ENCODE peak calls at places on chromosomes 12 and 14, in seven cellular contexts. J, G, L, F, Z, U and R are unnamed samples. For H3K4me1, the result is how much of the 10 kb centered on the place peaks cover.

GRCh38 chr12:105076098-105076497 is 8.2 kb downstream of the ALDH1L2 start:
- DNase-seq in L (peak), G (no peak), Z (no peak), J (no peak), F (no peak), U (no peak), R (no peak)

GRCh38 chr12:718756-719138 is 33.6 kb upstream of the WNK1 start:
- DNase-seq in L (no peak), Z (no peak), U (no peak), J (no peak), F (no peak), G (no peak), R (no peak)

GRCh38 chr14:68733086-68733621 is 59.7 kb downstream of the ZFP36L1 start:
- DNase-seq in J (no peak), U (no peak), G (no peak), F (no peak), L (no peak), Z (no peak), R (peak)

GRCh38 chr12:80838708-80839107 is 99.0 kb downstream of the LIN7A start:
- DNase-seq in J (no peak), L (no peak), F (no peak), U (peak), G (no peak), Z (no peak), R (no peak)

GRCh38 chr12:67299526-67299925 is 30.4 kb downstream of the CAND1 start:
- DNase-seq in Z (no peak), J (no peak), L (no peak), U (no peak), F (no peak), G (no peak), R (no peak)

GRCh38 chr12:21983102-21983501 is 41.9 kb upstream of the ABCC9 start:
- DNase-seq in U (no peak), Z (no peak), J (no peak), F (no peak), G (no peak), L (no peak), R (no peak)

GRCh38 chr12:124086299-124086898 is 113.4 kb downstream of the ZNF664 start:
- DNase-seq in L (no peak), U (no peak), F (no peak), Z (no peak), J (no peak), G (no peak), R (no peak)

GRCh38 chr14:67392123-67392522 is 19.8 kb downstream of the PLEK2 start:
- DNase-seq in Z (no peak), U (no peak), J (no peak), F (no peak), G (no peak), L (no peak), R (no peak)

GRCh38 chr14:58299665-58300202 is 1.4 kb downstream of the ARID4A start:
- DNase-seq in L (peak), F (no peak), G (no peak), U (peak), Z (no peak), J (no peak), R (peak)

GRCh38 chr14:45786266-45786665 is 533.3 kb upstream of the MIS18BP1 start:
- DNase-seq in Z (no peak), U (no peak), G (no peak), J (no peak), F (no peak), L (no peak), R (no peak)

GRCh38 chr12:111275308-111275707 is 93.6 kb downstream of the PHETA1 start:
- DNase-seq in J (no peak), F (no peak), U (no peak), G (no peak), Z (no peak), L (no peak), R (no peak)

GRCh38 chr12:98127854-98128253 is 387.5 kb upstream of the TMPO start:
- DNase-seq in L (no peak), Z (no peak), G (no peak), U (no peak), F (no peak), J (no peak), R (no peak)

GRCh38 chr12:94644622-94645021 is 5.7 kb downstream of the TMCC3 start:
- DNase-seq in U (no peak), J (no peak), Z (no peak), L (peak), F (no peak), G (no peak), R (no peak)
- H3K4me3 ChIP-seq in U (no peak), J (no peak), Z (no peak), L (peak), F (no peak), G (no peak), R (no peak)

GRCh38 chr12:70403827-70404226 is 37.7 kb downstream of the KCNMB4 start:
- DNase-seq in J (no peak), F (no peak), U (no peak), Z (no peak), L (no peak), G (no peak), R (no peak)

GRCh38 chr12:70398862-70399261 is 32.8 kb downstream of the KCNMB4 start:
- DNase-seq in F (no peak), Z (no peak), U (no peak), L (no peak), J (no peak), G (no peak), R (no peak)

GRCh38 chr12:70399319-70399718 is 33.2 kb downstream of the KCNMB4 start:
- DNase-seq in J (no peak), Z (no peak), F (no peak), G (no peak), L (no peak), U (no peak), R (no peak)

GRCh38 chr12:70400124-70400523 is 34.0 kb downstream of the KCNMB4 start:
- DNase-seq in L (no peak), G (no peak), Z (no peak), U (no peak), F (no peak), J (no peak), R (no peak)

DNA sequence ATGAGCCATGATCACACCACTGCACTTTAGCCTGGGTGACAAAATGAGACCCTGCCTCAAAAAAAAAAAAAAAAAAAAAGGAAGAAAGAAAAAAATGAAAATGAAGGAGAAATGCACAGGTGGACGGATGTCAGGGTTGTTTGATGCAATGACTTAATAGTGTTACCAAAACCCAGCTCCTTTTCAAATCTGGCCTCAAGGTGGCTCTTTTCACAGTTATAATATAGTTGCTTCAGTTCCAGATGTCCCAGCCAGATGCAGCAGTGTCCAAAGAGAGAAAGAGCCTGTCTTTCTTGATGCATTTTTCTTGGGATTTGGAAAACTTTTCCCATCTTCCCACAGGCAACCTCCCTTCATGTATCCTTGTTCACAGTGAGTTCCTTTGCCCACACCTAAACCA is 36.5 kb downstream of the KCNMB4 start:
- DNase-seq in U (no peak), G (no peak), Z (no peak), F (peak), J (no peak), L (peak), R (no peak)
- TF ChIP-seq CTCF in U (no peak), G (no peak), Z (no peak), F (peak), J (no peak), L (no peak), R (no peak)

GRCh38 chr12:26791328-26791791 is 41.6 kb downstream of the ITPR2 start:
- DNase-seq in F (no peak), Z (no peak), J (no peak), U (no peak), L (no peak), G (no peak), R (no peak)
- H3K4me1 ChIP-seq in F (under half), Z (under half), J (under half), U (under half), L (under half), G (under half), R (under half)

GRCh38 chr14:51727526-51727925 is 75.8 kb downstream of the FRMD6 start:
- DNase-seq in L (no peak), G (no peak), Z (no peak), U (no peak), J (no peak), F (no peak), R (no peak)
- H3K4me3 ChIP-seq in L (no peak), G (no peak), Z (no peak), U (no peak), J (no peak), F (no peak), R (no peak)